ENCODE peak calls at places on chromosomes 11 and 22, in six cellular contexts. One of them, this sample, is unnamed.

GRCh38 chr11:59753650-59754493 is 1.3 kb upstream of the STX3 start:
- DNase-seq in IMR-90: peak; percentile 63
- DNase-seq in PC-3: peak; percentile 90
- DNase-seq in stimulated activated CD4-positive, alpha-beta T cell treated with anti-CD3 and anti-CD28 coated beads, Interleukin-15, amount 100 ng/mL, for 24 hours: peak; percentile 89
- DNase-seq in dorsolateral prefrontal cortex: peak; percentile 86
- DNase-seq in AG09309: peak; percentile 17
- DNase-seq in this sample: peak; percentile 74

GRCh38 chr11:19762266-19762665 is 49.6 kb downstream of the NAV2 start:
- DNase-seq in PC-3: no peak
- DNase-seq in dorsolateral prefrontal cortex: no peak
- DNase-seq in AG09309: no peak
- DNase-seq in stimulated activated CD4-positive, alpha-beta T cell treated with anti-CD3 and anti-CD28 coated beads, Interleukin-15, amount 100 ng/mL, for 24 hours: no peak
- DNase-seq in IMR-90: no peak
- DNase-seq in this sample: no peak

GRCh38 chr11:69398529-69399492 is 82.7 kb upstream of the LINC01488 start:
- DNase-seq in stimulated activated CD4-positive, alpha-beta T cell treated with anti-CD3 and anti-CD28 coated beads, Interleukin-15, amount 100 ng/mL, for 24 hours: no peak
- DNase-seq in PC-3: no peak
- DNase-seq in IMR-90: peak; percentile 26
- DNase-seq in AG09309: peak; percentile 29
- DNase-seq in dorsolateral prefrontal cortex: no peak
- DNase-seq in this sample: no peak

GRCh38 chr11:86244063-86244521 is 461 bp upstream of the EED start:
- DNase-seq in AG09309: peak; percentile 54
- DNase-seq in dorsolateral prefrontal cortex: peak; percentile 83
- DNase-seq in stimulated activated CD4-positive, alpha-beta T cell treated with anti-CD3 and anti-CD28 coated beads, Interleukin-15, amount 100 ng/mL, for 24 hours: peak; percentile 92
- DNase-seq in PC-3: peak; percentile 79
- DNase-seq in IMR-90: peak; percentile 84
- DNase-seq in this sample: peak; percentile 88

GRCh38 chr11:6362185-6362867 is 27.9 kb upstream of the SMPD1 start:
- DNase-seq in PC-3: no peak
- DNase-seq in IMR-90: no peak
- DNase-seq in dorsolateral prefrontal cortex: no peak
- DNase-seq in AG09309: no peak
- DNase-seq in stimulated activated CD4-positive, alpha-beta T cell treated with anti-CD3 and anti-CD28 coated beads, Interleukin-15, amount 100 ng/mL, for 24 hours: no peak
- DNase-seq in this sample: no peak

GRCh38 chr11:67270256-67271211 is 4.3 kb downstream of the GRK2 start:
- DNase-seq in AG09309: no peak
- DNase-seq in IMR-90: no peak
- DNase-seq in stimulated activated CD4-positive, alpha-beta T cell treated with anti-CD3 and anti-CD28 coated beads, Interleukin-15, amount 100 ng/mL, for 24 hours: peak; percentile 44
- DNase-seq in dorsolateral prefrontal cortex: peak; percentile 53
- DNase-seq in PC-3: no peak
- DNase-seq in this sample: peak; percentile 63

GRCh38 chr11:10809373-10810199 is 860 bp upstream of the EIF4G2 start:
- DNase-seq in AG09309: peak; percentile 56
- DNase-seq in stimulated activated CD4-positive, alpha-beta T cell treated with anti-CD3 and anti-CD28 coated beads, Interleukin-15, amount 100 ng/mL, for 24 hours: peak; percentile 63
- DNase-seq in IMR-90: peak; percentile 80
- DNase-seq in PC-3: peak; percentile 63
- DNase-seq in dorsolateral prefrontal cortex: no peak
- DNase-seq in this sample: peak; percentile 68

GRCh38 chr11:64120951-64121569 is 44.9 kb downstream of the MACROD1 start:
- DNase-seq in stimulated activated CD4-positive, alpha-beta T cell treated with anti-CD3 and anti-CD28 coated beads, Interleukin-15, amount 100 ng/mL, for 24 hours: no peak
- DNase-seq in dorsolateral prefrontal cortex: no peak
- DNase-seq in PC-3: no peak
- DNase-seq in AG09309: no peak
- DNase-seq in IMR-90: peak; percentile 24
- DNase-seq in this sample: no peak

GRCh38 chr11:61746654-61747388 is 5.6 kb upstream of the MYRF start:
- DNase-seq in dorsolateral prefrontal cortex: no peak
- DNase-seq in stimulated activated CD4-positive, alpha-beta T cell treated with anti-CD3 and anti-CD28 coated beads, Interleukin-15, amount 100 ng/mL, for 24 hours: no peak
- DNase-seq in AG09309: no peak
- DNase-seq in IMR-90: no peak
- DNase-seq in PC-3: no peak
- DNase-seq in this sample: no peak

GRCh38 chr11:98107736-98108135 is 913.0 kb upstream of the CNTN5 start:
- DNase-seq in AG09309: no peak
- DNase-seq in dorsolateral prefrontal cortex: no peak
- DNase-seq in PC-3: no peak
- DNase-seq in IMR-90: no peak
- DNase-seq in stimulated activated CD4-positive, alpha-beta T cell treated with anti-CD3 and anti-CD28 coated beads, Interleukin-15, amount 100 ng/mL, for 24 hours: no peak
- DNase-seq in this sample: no peak

GRCh38 chr11:34135439-34135838 is 30.0 kb downstream of the NAT10 start:
- DNase-seq in stimulated activated CD4-positive, alpha-beta T cell treated with anti-CD3 and anti-CD28 coated beads, Interleukin-15, amount 100 ng/mL, for 24 hours: no peak
- DNase-seq in IMR-90: no peak
- DNase-seq in AG09309: no peak
- DNase-seq in dorsolateral prefrontal cortex: no peak
- DNase-seq in PC-3: no peak
- DNase-seq in this sample: no peak

GRCh38 chr11:69791266-69791665 is 16.1 kb upstream of the FGF4 start:
- DNase-seq in stimulated activated CD4-positive, alpha-beta T cell treated with anti-CD3 and anti-CD28 coated beads, Interleukin-15, amount 100 ng/mL, for 24 hours: no peak
- DNase-seq in dorsolateral prefrontal cortex: no peak
- DNase-seq in IMR-90: peak; percentile 61
- DNase-seq in AG09309: no peak
- DNase-seq in PC-3: peak; percentile 89
- DNase-seq in this sample: no peak

GRCh38 chr11:27238811-27239210 is 124.2 kb downstream of the CCDC34 start:
- DNase-seq in stimulated activated CD4-positive, alpha-beta T cell treated with anti-CD3 and anti-CD28 coated beads, Interleukin-15, amount 100 ng/mL, for 24 hours: no peak
- DNase-seq in AG09309: no peak
- DNase-seq in PC-3: no peak
- DNase-seq in dorsolateral prefrontal cortex: no peak
- DNase-seq in IMR-90: no peak
- DNase-seq in this sample: no peak

GRCh38 chr22:19398206-19398605 is 33.3 kb downstream of the HIRA start:
- DNase-seq in stimulated activated CD4-positive, alpha-beta T cell treated with anti-CD3 and anti-CD28 coated beads, Interleukin-15, amount 100 ng/mL, for 24 hours: no peak
- DNase-seq in IMR-90: no peak
- DNase-seq in dorsolateral prefrontal cortex: no peak
- DNase-seq in PC-3: no peak
- DNase-seq in AG09309: no peak
- DNase-seq in this sample: no peak

GRCh38 chr11:73388241-73389133 is 12.3 kb downstream of the RELT start:
- DNase-seq in PC-3: no peak
- DNase-seq in IMR-90: no peak
- DNase-seq in dorsolateral prefrontal cortex: no peak
- DNase-seq in AG09309: no peak
- DNase-seq in stimulated activated CD4-positive, alpha-beta T cell treated with anti-CD3 and anti-CD28 coated beads, Interleukin-15, amount 100 ng/mL, for 24 hours: no peak
- DNase-seq in this sample: no peak

GRCh38 chr22:20889025-20889704 is 28.0 kb upstream of the CRKL start:
- DNase-seq in AG09309: no peak
- DNase-seq in dorsolateral prefrontal cortex: no peak
- DNase-seq in stimulated activated CD4-positive, alpha-beta T cell treated with anti-CD3 and anti-CD28 coated beads, Interleukin-15, amount 100 ng/mL, for 24 hours: no peak
- DNase-seq in IMR-90: no peak
- DNase-seq in PC-3: no peak
- DNase-seq in this sample: no peak

GRCh38 chr22:43126506-43127165 is 16.1 kb downstream of the BIK start:
- DNase-seq in dorsolateral prefrontal cortex: no peak
- DNase-seq in IMR-90: peak; percentile 85
- DNase-seq in PC-3: peak; percentile 88
- DNase-seq in stimulated activated CD4-positive, alpha-beta T cell treated with anti-CD3 and anti-CD28 coated beads, Interleukin-15, amount 100 ng/mL, for 24 hours: no peak
- DNase-seq in AG09309: peak; percentile 11
- DNase-seq in this sample: no peak

GRCh38 chr22:41285441-41285819 is 557 bp downstream of the RANGAP1 start:
- DNase-seq in AG09309: no peak
- DNase-seq in IMR-90: peak; percentile 96
- DNase-seq in PC-3: peak; percentile 87
- DNase-seq in stimulated activated CD4-positive, alpha-beta T cell treated with anti-CD3 and anti-CD28 coated beads, Interleukin-15, amount 100 ng/mL, for 24 hours: peak; percentile 94
- DNase-seq in dorsolateral prefrontal cortex: peak; percentile 77
- DNase-seq in this sample: peak; percentile 69

GRCh38 chr11:125378596-125378995 is 117.5 kb downstream of the FEZ1 start:
- DNase-seq in AG09309: no peak
- DNase-seq in dorsolateral prefrontal cortex: no peak
- DNase-seq in IMR-90: no peak
- DNase-seq in PC-3: no peak
- DNase-seq in stimulated activated CD4-positive, alpha-beta T cell treated with anti-CD3 and anti-CD28 coated beads, Interleukin-15, amount 100 ng/mL, for 24 hours: no peak
- DNase-seq in this sample: no peak

GRCh38 chr22:44380716-44381500 is 68.2 kb upstream of the SHISAL1 start:
- DNase-seq in IMR-90: no peak
- DNase-seq in PC-3: no peak
- DNase-seq in stimulated activated CD4-positive, alpha-beta T cell treated with anti-CD3 and anti-CD28 coated beads, Interleukin-15, amount 100 ng/mL, for 24 hours: no peak
- DNase-seq in AG09309: no peak
- DNase-seq in dorsolateral prefrontal cortex: peak; percentile 50
- DNase-seq in this sample: no peak

GRCh38 chr11:110095554-110095953 is 2.4 kb downstream of the ZC3H12C start:
- DNase-seq in PC-3: peak; percentile 91
- DNase-seq in IMR-90: no peak
- DNase-seq in dorsolateral prefrontal cortex: no peak
- DNase-seq in stimulated activated CD4-positive, alpha-beta T cell treated with anti-CD3 and anti-CD28 coated beads, Interleukin-15, amount 100 ng/mL, for 24 hours: no peak
- DNase-seq in AG09309: no peak
- DNase-seq in this sample: no peak

GRCh38 chr22:38427940-38428339 is 27.1 kb downstream of the KCNJ4 start:
- DNase-seq in AG09309: no peak
- DNase-seq in dorsolateral prefrontal cortex: no peak
- DNase-seq in IMR-90: no peak
- DNase-seq in stimulated activated CD4-positive, alpha-beta T cell treated with anti-CD3 and anti-CD28 coated beads, Interleukin-15, amount 100 ng/mL, for 24 hours: no peak
- DNase-seq in PC-3: no peak
- DNase-seq in this sample: no peak

GRCh38 chr11:64585150-64585549 is 5.9 kb upstream of the SLC22A12 start:
- DNase-seq in AG09309: no peak
- DNase-seq in stimulated activated CD4-positive, alpha-beta T cell treated with anti-CD3 and anti-CD28 coated beads, Interleukin-15, amount 100 ng/mL, for 24 hours: no peak
- DNase-seq in IMR-90: no peak
- DNase-seq in PC-3: no peak
- DNase-seq in dorsolateral prefrontal cortex: no peak
- DNase-seq in this sample: no peak

GRCh38 chr22:37260396-37260795 is 16.3 kb upstream of the RAC2 start:
- DNase-seq in IMR-90: no peak
- DNase-seq in stimulated activated CD4-positive, alpha-beta T cell treated with anti-CD3 and anti-CD28 coated beads, Interleukin-15, amount 100 ng/mL, for 24 hours: no peak
- DNase-seq in PC-3: no peak
- DNase-seq in dorsolateral prefrontal cortex: no peak
- DNase-seq in AG09309: no peak
- DNase-seq in this sample: no peak

GRCh38 chr11:16397355-16397754 is 41.0 kb upstream of the SOX6 start:
- DNase-seq in PC-3: no peak
- DNase-seq in stimulated activated CD4-positive, alpha-beta T cell treated with anti-CD3 and anti-CD28 coated beads, Interleukin-15, amount 100 ng/mL, for 24 hours: no peak
- DNase-seq in dorsolateral prefrontal cortex: no peak
- DNase-seq in IMR-90: no peak
- DNase-seq in AG09309: no peak
- DNase-seq in this sample: no peak

GRCh38 chr22:39381009-39381755 is 18.4 kb upstream of the TAB1 start:
- DNase-seq in dorsolateral prefrontal cortex: no peak
- DNase-seq in IMR-90: no peak
- DNase-seq in AG09309: no peak
- DNase-seq in stimulated activated CD4-positive, alpha-beta T cell treated with anti-CD3 and anti-CD28 coated beads, Interleukin-15, amount 100 ng/mL, for 24 hours: no peak
- DNase-seq in PC-3: no peak
- DNase-seq in this sample: no peak

GRCh38 chr22:28180804-28181203 is 261.7 kb upstream of the PITPNB start:
- DNase-seq in stimulated activated CD4-positive, alpha-beta T cell treated with anti-CD3 and anti-CD28 coated beads, Interleukin-15, amount 100 ng/mL, for 24 hours: no peak
- DNase-seq in IMR-90: no peak
- DNase-seq in AG09309: no peak
- DNase-seq in dorsolateral prefrontal cortex: no peak
- DNase-seq in PC-3: no peak
- DNase-seq in this sample: no peak

GRCh38 chr11:34655335-34656008 is 34.6 kb downstream of the EHF start:
- DNase-seq in AG09309: peak; percentile 57
- DNase-seq in stimulated activated CD4-positive, alpha-beta T cell treated with anti-CD3 and anti-CD28 coated beads, Interleukin-15, amount 100 ng/mL, for 24 hours: no peak
- DNase-seq in IMR-90: peak; percentile 97
- DNase-seq in PC-3: peak; percentile 80
- DNase-seq in dorsolateral prefrontal cortex: no peak
- DNase-seq in this sample: no peak

GRCh38 chr11:67376022-67376386 is 2.6 kb upstream of the CLCF1 start:
- DNase-seq in dorsolateral prefrontal cortex: no peak
- DNase-seq in IMR-90: no peak
- DNase-seq in PC-3: no peak
- DNase-seq in stimulated activated CD4-positive, alpha-beta T cell treated with anti-CD3 and anti-CD28 coated beads, Interleukin-15, amount 100 ng/mL, for 24 hours: no peak
- DNase-seq in AG09309: no peak
- DNase-seq in this sample: no peak